ENCODE peak calls at places on chromosomes 11 and 22, in eight cellular contexts. One of them, this sample, is unnamed.

GRCh38 chr22:30290679-30291333 is 1.5 kb upstream of the CASTOR1 start:
- DNase-seq in substantia nigra: peak
- DNase-seq in GM23338: peak
- DNase-seq in EL: peak
- DNase-seq in dorsolateral prefrontal cortex: peak
- DNase-seq in NCI-H2107: no peak
- DNase-seq in B cell: no peak
- DNase-seq in nucleus accumbens: no peak
- DNase-seq in this sample: peak

GRCh38 chr11:132284048-132284447 is 913.6 kb downstream of the NTM start:
- DNase-seq in B cell: no peak
- DNase-seq in dorsolateral prefrontal cortex: no peak
- DNase-seq in EL: no peak
- DNase-seq in NCI-H2107: no peak
- DNase-seq in GM23338: peak
- DNase-seq in nucleus accumbens: no peak
- DNase-seq in substantia nigra: no peak
- DNase-seq in this sample: no peak

GRCh38 chr11:44564198-44564597 is 1.3 kb upstream of the CD82 start:
- DNase-seq in NCI-H2107: peak
- DNase-seq in dorsolateral prefrontal cortex: no peak
- DNase-seq in B cell: peak
- DNase-seq in GM23338: no peak
- DNase-seq in nucleus accumbens: no peak
- DNase-seq in substantia nigra: no peak
- DNase-seq in EL: no peak
- DNase-seq in this sample: no peak

GRCh38 chr11:116893906-116894305 is 56.5 kb upstream of the APOA1 start:
- DNase-seq in substantia nigra: no peak
- DNase-seq in dorsolateral prefrontal cortex: no peak
- DNase-seq in NCI-H2107: no peak
- DNase-seq in B cell: no peak
- DNase-seq in GM23338: no peak
- DNase-seq in EL: no peak
- DNase-seq in nucleus accumbens: no peak
- DNase-seq in this sample: no peak

GRCh38 chr11:70497536-70498075 is 99.3 kb downstream of the CTTN start:
- DNase-seq in nucleus accumbens: no peak
- DNase-seq in EL: no peak
- DNase-seq in dorsolateral prefrontal cortex: peak
- DNase-seq in NCI-H2107: no peak
- DNase-seq in GM23338: no peak
- DNase-seq in B cell: no peak
- DNase-seq in substantia nigra: no peak
- DNase-seq in this sample: no peak

GRCh38 chr11:60193687-60194433 is 11.0 kb upstream of the MS4A6A start:
- DNase-seq in dorsolateral prefrontal cortex: no peak
- DNase-seq in NCI-H2107: peak
- DNase-seq in nucleus accumbens: no peak
- DNase-seq in substantia nigra: no peak
- DNase-seq in GM23338: peak
- DNase-seq in B cell: peak
- DNase-seq in EL: peak
- DNase-seq in this sample: peak

GRCh38 chr11:75986966-75987365 is 172.0 kb downstream of the UVRAG start:
- DNase-seq in nucleus accumbens: no peak
- DNase-seq in B cell: no peak
- DNase-seq in EL: no peak
- DNase-seq in GM23338: no peak
- DNase-seq in substantia nigra: no peak
- DNase-seq in dorsolateral prefrontal cortex: no peak
- DNase-seq in NCI-H2107: no peak
- DNase-seq in this sample: peak

GRCh38 chr11:116984186-116984585 is 114.0 kb downstream of the SIK3 start:
- DNase-seq in GM23338: no peak
- DNase-seq in dorsolateral prefrontal cortex: no peak
- DNase-seq in B cell: no peak
- DNase-seq in NCI-H2107: no peak
- DNase-seq in EL: peak
- DNase-seq in nucleus accumbens: no peak
- DNase-seq in substantia nigra: no peak
- DNase-seq in this sample: peak

GRCh38 chr11:120334894-120335462 is 1.2 kb upstream of the ARHGEF12 start:
- DNase-seq in substantia nigra: no peak
- DNase-seq in NCI-H2107: peak
- DNase-seq in B cell: peak
- DNase-seq in nucleus accumbens: no peak
- DNase-seq in dorsolateral prefrontal cortex: no peak
- DNase-seq in GM23338: peak
- DNase-seq in EL: peak
- DNase-seq in this sample: peak

GRCh38 chr11:8697056-8697455 is 14.5 kb downstream of the RPL27A start:
- DNase-seq in B cell: no peak
- DNase-seq in EL: no peak
- DNase-seq in GM23338: no peak
- DNase-seq in nucleus accumbens: no peak
- DNase-seq in dorsolateral prefrontal cortex: no peak
- DNase-seq in substantia nigra: no peak
- DNase-seq in NCI-H2107: no peak
- DNase-seq in this sample: no peak

GRCh38 chr11:5581014-5581413 is 337 bp downstream of the OR52B6 start:
- DNase-seq in B cell: no peak
- DNase-seq in NCI-H2107: no peak
- DNase-seq in dorsolateral prefrontal cortex: no peak
- DNase-seq in substantia nigra: no peak
- DNase-seq in nucleus accumbens: no peak
- DNase-seq in GM23338: no peak
- DNase-seq in EL: no peak
- DNase-seq in this sample: no peak

GRCh38 chr11:34250732-34251639 is 106.8 kb downstream of the ABTB2 start:
- DNase-seq in NCI-H2107: no peak
- DNase-seq in dorsolateral prefrontal cortex: peak
- DNase-seq in substantia nigra: no peak
- DNase-seq in GM23338: peak
- DNase-seq in EL: peak
- DNase-seq in B cell: peak
- DNase-seq in nucleus accumbens: peak
- DNase-seq in this sample: peak

GRCh38 chr11:62539238-62539925 is 7.2 kb downstream of the AHNAK start:
- DNase-seq in dorsolateral prefrontal cortex: no peak
- DNase-seq in B cell: no peak
- DNase-seq in GM23338: no peak
- DNase-seq in substantia nigra: no peak
- DNase-seq in NCI-H2107: no peak
- DNase-seq in nucleus accumbens: no peak
- DNase-seq in EL: peak
- DNase-seq in this sample: peak

GRCh38 chr11:8834379-8834778 is 76.6 kb upstream of the AKIP1 start:
- DNase-seq in substantia nigra: no peak
- DNase-seq in B cell: no peak
- DNase-seq in GM23338: peak
- DNase-seq in nucleus accumbens: no peak
- DNase-seq in NCI-H2107: no peak
- DNase-seq in EL: peak
- DNase-seq in dorsolateral prefrontal cortex: no peak
- DNase-seq in this sample: peak

GRCh38 chr11:112614605-112615004 is 346.6 kb upstream of the NCAM1 start:
- DNase-seq in NCI-H2107: no peak
- DNase-seq in B cell: no peak
- DNase-seq in EL: no peak
- DNase-seq in dorsolateral prefrontal cortex: no peak
- DNase-seq in nucleus accumbens: no peak
- DNase-seq in substantia nigra: no peak
- DNase-seq in GM23338: no peak
- DNase-seq in this sample: no peak

GRCh38 chr11:92554662-92555061 is 330.0 kb downstream of the FAT3 start:
- DNase-seq in nucleus accumbens: no peak
- DNase-seq in B cell: no peak
- DNase-seq in dorsolateral prefrontal cortex: no peak
- DNase-seq in NCI-H2107: no peak
- DNase-seq in GM23338: no peak
- DNase-seq in substantia nigra: no peak
- DNase-seq in EL: no peak
- DNase-seq in this sample: no peak

GRCh38 chr11:61923166-61924015 is 6.0 kb upstream of the RAB3IL1 start:
- DNase-seq in dorsolateral prefrontal cortex: no peak
- DNase-seq in EL: no peak
- DNase-seq in B cell: no peak
- DNase-seq in substantia nigra: no peak
- DNase-seq in NCI-H2107: no peak
- DNase-seq in nucleus accumbens: no peak
- DNase-seq in GM23338: peak
- DNase-seq in this sample: peak

GRCh38 chr11:46808804-46809431 is 37.2 kb downstream of the CKAP5 start:
- DNase-seq in substantia nigra: no peak
- DNase-seq in EL: peak
- DNase-seq in nucleus accumbens: no peak
- DNase-seq in dorsolateral prefrontal cortex: no peak
- DNase-seq in GM23338: peak
- DNase-seq in B cell: no peak
- DNase-seq in NCI-H2107: no peak
- DNase-seq in this sample: peak

GRCh38 chr22:31891366-31892079 is 52.8 kb upstream of the YWHAH start:
- DNase-seq in dorsolateral prefrontal cortex: no peak
- DNase-seq in substantia nigra: no peak
- DNase-seq in GM23338: no peak
- DNase-seq in nucleus accumbens: no peak
- DNase-seq in EL: peak
- DNase-seq in B cell: no peak
- DNase-seq in NCI-H2107: no peak
- DNase-seq in this sample: no peak

GRCh38 chr11:118338637-118339061 is 3.9 kb downstream of the CD3D start:
- DNase-seq in nucleus accumbens: no peak
- DNase-seq in EL: no peak
- DNase-seq in NCI-H2107: no peak
- DNase-seq in dorsolateral prefrontal cortex: no peak
- DNase-seq in B cell: peak
- DNase-seq in substantia nigra: no peak
- DNase-seq in GM23338: peak
- DNase-seq in this sample: peak

GRCh38 chr11:121829159-121829643 is 286.8 kb downstream of the BLID start:
- DNase-seq in dorsolateral prefrontal cortex: peak
- DNase-seq in substantia nigra: no peak
- DNase-seq in nucleus accumbens: no peak
- DNase-seq in EL: peak
- DNase-seq in B cell: no peak
- DNase-seq in NCI-H2107: no peak
- DNase-seq in GM23338: no peak
- DNase-seq in this sample: peak

GRCh38 chr22:45499746-45500145 is 2.9 kb upstream of the FBLN1 start:
- DNase-seq in NCI-H2107: no peak
- DNase-seq in dorsolateral prefrontal cortex: no peak
- DNase-seq in GM23338: no peak
- DNase-seq in B cell: no peak
- DNase-seq in substantia nigra: no peak
- DNase-seq in nucleus accumbens: no peak
- DNase-seq in EL: no peak
- DNase-seq in this sample: no peak

GRCh38 chr11:124643605-124644425 is 21.2 kb downstream of the TBRG1 start:
- DNase-seq in GM23338: no peak
- DNase-seq in dorsolateral prefrontal cortex: no peak
- DNase-seq in substantia nigra: no peak
- DNase-seq in B cell: no peak
- DNase-seq in nucleus accumbens: no peak
- DNase-seq in EL: peak
- DNase-seq in NCI-H2107: no peak
- DNase-seq in this sample: peak

This sample was measured in cardiac fibroblast.